ENCODE peak calls at places on chromosomes 12 and 14, in seven cellular contexts. L is natural killer cell, N is epithelial cell of esophagus, O is kidney glomerular epithelial cell, U is caudate nucleus, I is endothelial cell of umbilical vein, X is frontal cortex. H is an unnamed sample.

GRCh38 chr12:111841236-111841749 is 735 bp upstream of the MAPKAPK5 start:
- DNase-seq in O (no peak), X (no peak), N (peak), U (no peak), I (peak), L (no peak), H (peak)

GRCh38 chr12:105573574-105573973 is 243.1 kb downstream of the C12orf75 start:
- DNase-seq in I (no peak), X (no peak), U (no peak), O (peak), L (no peak), N (no peak), H (no peak)

GRCh38 chr14:56608682-56609081 is 29.1 kb downstream of the TMEM260 start:
- DNase-seq in O (no peak), L (no peak), X (no peak), N (peak), U (no peak), I (no peak), H (no peak)

GRCh38 chr14:105196228-105196960 is 15.3 kb upstream of the NUDT14 start:
- DNase-seq in O (no peak), U (no peak), N (no peak), L (no peak), X (no peak), I (peak), H (no peak)

GRCh38 chr14:40463886-40464285 is 1031.7 kb upstream of the FBXO33 start:
- DNase-seq in L (no peak), I (no peak), N (no peak), U (no peak), X (no peak), O (no peak), H (no peak)

GRCh38 chr12:88432536-88433462 is 147.5 kb downstream of the KITLG start:
- DNase-seq in O (no peak), I (no peak), N (peak), L (no peak), U (no peak), X (no peak), H (no peak)

GRCh38 chr12:105906545-105906944 is 232.2 kb downstream of the NUAK1 start:
- DNase-seq in U (no peak), O (no peak), L (no peak), X (no peak), N (no peak), I (no peak), H (no peak)

GRCh38 chr12:39606712-39607423 is 12.7 kb downstream of the ABCD2 start:
- DNase-seq in I (no peak), L (no peak), O (no peak), N (peak), U (no peak), X (no peak), H (no peak)

GRCh38 chr12:52020126-52020525 is 13.4 kb downstream of the TAMALIN start:
- DNase-seq in U (no peak), X (no peak), L (no peak), O (no peak), I (no peak), N (no peak), H (no peak)

GRCh38 chr12:54740882-54741281 is 92.7 kb upstream of the DCD start:
- DNase-seq in X (no peak), N (no peak), U (no peak), O (no peak), I (no peak), L (no peak), H (no peak)

GRCh38 chr14:31206536-31207286 is 882 bp downstream of the HECTD1 start:
- DNase-seq in L (peak), I (peak), N (peak), O (no peak), X (no peak), U (peak), H (no peak)

GRCh38 chr14:104398656-104399055 is 180.9 kb upstream of the C14orf180 start:
- DNase-seq in N (no peak), O (no peak), U (no peak), X (no peak), L (no peak), I (no peak), H (no peak)

GRCh38 chr14:100122481-100123215 is 36.8 kb downstream of the DEGS2 start:
- DNase-seq in N (no peak), O (no peak), L (no peak), U (no peak), X (no peak), I (no peak), H (no peak)

GRCh38 chr14:24138396-24139271 is 2.6 kb downstream of the PSME1 start:
- DNase-seq in I (no peak), X (no peak), O (no peak), N (no peak), L (no peak), U (no peak), H (no peak)

GRCh38 chr12:79300199-79300568 is 390.6 kb downstream of the PAWR start:
- DNase-seq in X (no peak), U (no peak), N (peak), L (no peak), I (no peak), O (no peak), H (no peak)

GRCh38 chr14:78512021-78512420 is 341.8 kb downstream of the NRXN3 start:
- DNase-seq in I (no peak), O (no peak), X (no peak), L (no peak), N (peak), U (no peak), H (no peak)

GRCh38 chr14:68407275-68407674 is 385.6 kb downstream of the ZFP36L1 start:
- DNase-seq in U (no peak), I (no peak), N (no peak), X (no peak), O (no peak), L (no peak), H (no peak)

GRCh38 chr12:116184766-116185165 is 92.7 kb downstream of the MED13L start:
- DNase-seq in O (no peak), I (peak), X (no peak), N (no peak), U (no peak), L (no peak), H (no peak)

GRCh38 chr12:131312793-131313545 is 359.3 kb downstream of the ADGRD1 start:
- DNase-seq in U (no peak), I (no peak), L (no peak), X (no peak), N (no peak), O (no peak), H (no peak)

GRCh38 chr12:41706376-41706775 is 438.3 kb downstream of the GXYLT1 start:
- DNase-seq in O (no peak), I (no peak), U (no peak), N (no peak), L (no peak), X (no peak), H (no peak)

GRCh38 chr14:81206115-81206514 is 14.6 kb downstream of the GTF2A1 start:
- DNase-seq in I (no peak), L (no peak), U (no peak), O (no peak), N (peak), X (no peak), H (no peak)

GRCh38 chr14:101235042-101235871 is 326.0 kb upstream of the DIO3 start:
- DNase-seq in I (peak), U (no peak), X (peak), O (no peak), N (peak), L (no peak), H (peak)

H was measured in 8988T.